ENCODE peak calls at places on chromosomes 1 and 21, in six cellular contexts. K is Peyer's patch, E is retinal pigment epithelial cell, T is prostate gland, P is psoas muscle, U is AG09319. R is an unnamed sample.

GRCh38 chr1:79982218-79982617 is 975.7 kb upstream of the ADGRL4 start:
- DNase-seq in K (no peak), E (no peak), T (peak; percentile 25), P (peak; percentile 58), U (peak; percentile 62), R (peak; percentile 25)

GRCh38 chr1:77370161-77370560 is 88.3 kb downstream of the AK5 start:
- DNase-seq in K (no peak), E (no peak), T (no peak), P (no peak), U (no peak), R (peak; percentile 26)

GRCh38 chr1:183845681-183846080 is 40.8 kb downstream of the RGL1 start:
- DNase-seq in K (no peak), E (no peak), T (no peak), P (no peak), U (no peak), R (peak; percentile 19)

GRCh38 chr1:79695133-79695532 is 688.6 kb upstream of the ADGRL4 start:
- DNase-seq in K (no peak), E (no peak), T (no peak), P (no peak), U (no peak), R (no peak)

GRCh38 chr1:68128157-68128556 is 77.7 kb upstream of the DIRAS3 start:
- DNase-seq in K (no peak), E (no peak), T (no peak), P (no peak), U (no peak), R (peak; percentile 65)

GRCh38 chr1:170461762-170462384 is 70.1 kb upstream of the GORAB start:
- DNase-seq in K (no peak), E (no peak), T (no peak), P (peak; percentile 21), U (peak; percentile 57), R (peak; percentile 95)

GRCh38 chr1:56444960-56445646 is 134.3 kb downstream of the PLPP3 start:
- DNase-seq in K (no peak), E (no peak), T (no peak), P (no peak), U (no peak), R (no peak)

GRCh38 chr1:84968101-84968500 is 28.8 kb downstream of the MCOLN2 start:
- DNase-seq in K (no peak), E (no peak), T (no peak), P (no peak), U (no peak), R (no peak)

GRCh38 chr1:59422921-59423575 is 126.2 kb downstream of the FGGY start:
- DNase-seq in K (peak; percentile 45), E (peak; percentile 28), T (peak; percentile 98), P (peak; percentile 74), U (no peak), R (no peak)

GRCh38 chr1:234987415-234988159 is 141.1 kb downstream of the TOMM20 start:
- DNase-seq in K (no peak), E (peak; percentile 93), T (peak; percentile 71), P (peak; percentile 74), U (no peak), R (peak; percentile 87)

GRCh38 chr1:76835203-76835602 is 32.1 kb upstream of the ST6GALNAC5 start:
- DNase-seq in K (no peak), E (no peak), T (no peak), P (no peak), U (no peak), R (no peak)

GRCh38 chr1:88655685-88656299 is 28.3 kb upstream of the PKN2 start:
- DNase-seq in K (no peak), E (no peak), T (no peak), P (no peak), U (no peak), R (peak; percentile 31)

GRCh38 chr1:18941221-18942141 is 15.0 kb downstream of the IFFO2 start:
- DNase-seq in K (no peak), E (peak; percentile 90), T (peak; percentile 70), P (peak; percentile 36), U (no peak), R (no peak)

GRCh38 chr1:89457046-89457445 is 67.6 kb upstream of the LRRC8B start:
- DNase-seq in K (no peak), E (no peak), T (no peak), P (no peak), U (no peak), R (no peak)

GRCh38 chr1:33810571-33810970 is 53.3 kb upstream of the HMGB4 start:
- DNase-seq in K (no peak), E (no peak), T (no peak), P (no peak), U (no peak), R (no peak)

GRCh38 chr1:51000651-51001050 is 30.6 kb downstream of the CDKN2C start:
- DNase-seq in K (no peak), E (no peak), T (no peak), P (no peak), U (no peak), R (no peak)

GRCh38 chr21:46651121-46651520 is 15.6 kb downstream of the PRMT2 start:
- DNase-seq in K (no peak), E (no peak), T (no peak), P (no peak), U (no peak), R (no peak)

GRCh38 chr1:28642056-28642846 is 616 bp downstream of the TAF12 start:
- DNase-seq in K (no peak), E (no peak), T (no peak), P (no peak), U (no peak), R (no peak)

GRCh38 chr1:218775476-218776170 is 398.1 kb upstream of the LYPLAL1 start:
- DNase-seq in K (no peak), E (peak; percentile 39), T (no peak), P (no peak), U (no peak), R (no peak)

GRCh38 chr1:6245869-6246496 is 2.0 kb downstream of the HES3 start:
- DNase-seq in K (no peak), E (no peak), T (no peak), P (no peak), U (no peak), R (no peak)

GRCh38 chr1:190170321-190170720 is 307.3 kb downstream of the BRINP3 start:
- DNase-seq in K (no peak), E (peak; percentile 40), T (no peak), P (no peak), U (no peak), R (no peak)

GRCh38 chr21:45241357-45241756 is 46.3 kb downstream of the POFUT2 start:
- DNase-seq in K (no peak), E (no peak), T (no peak), P (no peak), U (no peak), R (no peak)

GRCh38 chr1:162056043-162056442 is 13.4 kb upstream of the NOS1AP start:
- DNase-seq in K (no peak), E (no peak), T (peak; percentile 66), P (peak; percentile 40), U (peak; percentile 20), R (peak; percentile 67)

GRCh38 chr1:14946567-14947285 is 206.8 kb upstream of the TMEM51 start:
- DNase-seq in K (no peak), E (no peak), T (no peak), P (no peak), U (no peak), R (peak; percentile 38)

GRCh38 chr1:55131218-55131617 is 83.9 kb downstream of the USP24 start:
- DNase-seq in K (no peak), E (no peak), T (no peak), P (no peak), U (no peak), R (no peak)

GRCh38 chr1:154478639-154479038 is 23.4 kb upstream of the TDRD10 start:
- DNase-seq in K (no peak), E (no peak), T (no peak), P (no peak), U (no peak), R (no peak)

GRCh38 chr1:203751051-203751450 is 13.9 kb upstream of the LAX1 start:
- DNase-seq in K (no peak), E (peak; percentile 56), T (peak; percentile 51), P (no peak), U (no peak), R (peak; percentile 72)
- TF ChIP-seq CTCF in K (no peak), E (no peak), T (no peak), P (no peak), U (no peak), R (peak; percentile 29)

GRCh38 chr1:87472716-87473115 is 144.0 kb downstream of the LMO4 start:
- DNase-seq in K (no peak), E (no peak), T (no peak), P (no peak), U (no peak), R (no peak)

GRCh38 chr1:87474098-87474497 is 145.4 kb downstream of the LMO4 start:
- DNase-seq in K (no peak), E (no peak), T (no peak), P (no peak), U (no peak), R (no peak)

GRCh38 chr1:87473203-87473661 is 144.6 kb downstream of the LMO4 start:
- DNase-seq in K (no peak), E (no peak), T (no peak), P (no peak), U (no peak), R (no peak)

DNA sequence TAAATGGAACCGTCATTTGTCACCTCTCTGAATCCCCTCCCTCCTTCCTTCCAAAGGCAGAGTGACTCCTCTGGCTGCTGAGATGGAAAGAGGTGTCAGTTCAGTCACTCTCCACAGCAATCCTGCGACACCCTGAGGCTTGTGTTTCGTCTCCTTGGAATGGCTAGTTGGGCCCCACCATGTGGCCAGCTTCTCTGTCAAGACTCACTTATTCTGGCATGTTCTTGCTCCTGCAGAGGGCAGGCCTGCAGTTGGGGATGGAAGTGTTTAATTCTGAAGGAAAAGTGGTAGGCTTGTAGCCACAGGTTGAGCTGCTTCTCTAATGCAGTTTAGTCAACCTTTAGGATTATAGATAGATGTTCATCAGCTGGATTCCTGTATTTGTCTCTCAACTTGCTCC is 149.6 kb downstream of the LMO4 start:
- DNase-seq in K (no peak), E (no peak), T (no peak), P (no peak), U (no peak), R (no peak)
- TF ChIP-seq CTCF in K (peak; percentile 16), E (peak; percentile 19), T (no peak), P (no peak), U (no peak), R (peak; percentile 17)

DNA sequence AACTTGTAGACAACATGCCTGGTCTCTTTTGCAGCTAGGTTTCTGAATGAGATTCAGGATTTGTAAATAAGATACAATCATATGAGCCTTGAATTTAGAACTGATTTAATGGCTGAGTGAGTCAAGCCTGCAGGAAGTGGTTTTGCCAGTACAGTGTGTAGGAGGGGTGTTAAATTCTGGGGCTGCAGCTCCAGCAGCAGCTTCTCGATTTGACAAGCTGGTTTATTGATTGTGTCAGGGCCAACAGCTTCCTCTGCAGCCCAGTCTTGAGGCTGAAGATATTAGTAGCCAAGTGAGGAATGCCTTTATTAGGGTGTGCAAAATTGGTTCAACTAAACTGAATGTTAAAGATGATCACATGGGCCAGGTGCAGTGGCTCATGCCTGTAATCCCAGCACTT is 11.5 kb upstream of the PLA2G5 start:
- DNase-seq in K (peak; percentile 56), E (no peak), T (no peak), P (no peak), U (no peak), R (peak; percentile 63)
- TF ChIP-seq CTCF in K (no peak), E (no peak), T (no peak), P (no peak), U (no peak), R (no peak)

DNA sequence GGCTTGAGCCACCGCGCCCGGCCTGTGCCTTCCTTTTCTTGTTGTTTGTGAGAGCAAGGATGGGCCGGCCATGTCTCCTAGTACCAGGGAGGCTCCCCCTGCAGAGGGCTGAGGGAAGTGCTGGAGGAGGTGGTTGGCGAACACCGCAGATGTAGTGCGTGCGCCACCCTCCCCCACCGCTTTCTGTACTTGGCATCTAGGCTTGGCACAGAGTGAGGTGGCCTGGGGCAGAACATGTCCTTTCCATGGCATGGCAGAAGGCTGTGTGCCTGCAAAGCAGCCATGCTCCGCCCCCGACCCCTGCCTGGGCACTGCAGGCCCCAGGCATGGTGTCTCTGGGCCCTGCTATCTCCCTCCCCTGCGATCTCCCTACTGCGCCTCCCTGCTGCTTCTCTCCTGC is 30.7 kb downstream of the ALPL start:
- DNase-seq in K (no peak), E (no peak), T (peak; percentile 71), P (no peak), U (no peak), R (no peak)
- TF ChIP-seq CTCF in K (no peak), E (peak; percentile 54), T (peak; percentile 42), P (no peak), U (peak; percentile 5), R (peak; percentile 26)